ENCODE peak calls at places on chromosomes 2 and 18, in six cellular contexts. One of them, this sample, is unnamed.

GRCh38 chr2:81576713-81577112 is 1272.2 kb upstream of the LRRTM1 start:
- DNase-seq in H1: no peak
- DNase-seq in A549: no peak
- DNase-seq in sigmoid colon: no peak
- DNase-seq in stomach: no peak
- DNase-seq in upper lobe of left lung: no peak
- DNase-seq in this sample: no peak

GRCh38 chr18:56696966-56697365 is 45.8 kb downstream of the WDR7 start:
- DNase-seq in H1: no peak
- DNase-seq in A549: peak; percentile 39
- DNase-seq in sigmoid colon: no peak
- DNase-seq in stomach: no peak
- DNase-seq in upper lobe of left lung: no peak
- DNase-seq in this sample: no peak

GRCh38 chr2:108492364-108492763 is 41.9 kb upstream of the LIMS1 start:
- DNase-seq in H1: no peak
- DNase-seq in A549: peak; percentile 88
- DNase-seq in sigmoid colon: no peak
- DNase-seq in stomach: no peak
- DNase-seq in upper lobe of left lung: no peak
- DNase-seq in this sample: no peak

GRCh38 chr2:47811668-47812067 is 28.7 kb downstream of the MSH6 start:
- DNase-seq in H1: no peak
- DNase-seq in A549: no peak
- DNase-seq in sigmoid colon: no peak
- DNase-seq in stomach: no peak
- DNase-seq in upper lobe of left lung: no peak
- DNase-seq in this sample: no peak

GRCh38 chr2:158781562-158781961 is 13.6 kb upstream of the DAPL1 start:
- DNase-seq in H1: no peak
- DNase-seq in A549: peak; percentile 37
- DNase-seq in sigmoid colon: no peak
- DNase-seq in stomach: no peak
- DNase-seq in upper lobe of left lung: no peak
- DNase-seq in this sample: no peak

GRCh38 chr18:42784612-42785011 is 330.9 kb downstream of the RIT2 start:
- DNase-seq in H1: no peak
- DNase-seq in A549: no peak
- DNase-seq in sigmoid colon: no peak
- DNase-seq in stomach: no peak
- DNase-seq in upper lobe of left lung: no peak
- DNase-seq in this sample: no peak

GRCh38 chr2:174344716-174345472 is 10.1 kb downstream of the SP9 start:
- DNase-seq in H1: no peak
- DNase-seq in A549: peak; percentile 55
- DNase-seq in sigmoid colon: no peak
- DNase-seq in stomach: no peak
- DNase-seq in upper lobe of left lung: no peak
- DNase-seq in this sample: no peak

GRCh38 chr18:3790702-3791101 is 340.7 kb downstream of the TGIF1 start:
- DNase-seq in H1: no peak
- DNase-seq in A549: no peak
- DNase-seq in sigmoid colon: no peak
- DNase-seq in stomach: no peak
- DNase-seq in upper lobe of left lung: no peak
- DNase-seq in this sample: no peak

GRCh38 chr2:106057206-106057605 is 136.9 kb downstream of the UXS1 start:
- DNase-seq in H1: no peak
- DNase-seq in A549: peak; percentile 13
- DNase-seq in sigmoid colon: no peak
- DNase-seq in stomach: no peak
- DNase-seq in upper lobe of left lung: no peak
- DNase-seq in this sample: no peak

GRCh38 chr2:196046123-196046917 is 22.3 kb downstream of the DNAH7 start:
- DNase-seq in H1: no peak
- DNase-seq in A549: no peak
- DNase-seq in sigmoid colon: no peak
- DNase-seq in stomach: no peak
- DNase-seq in upper lobe of left lung: no peak
- DNase-seq in this sample: no peak

GRCh38 chr2:138752231-138752956 is 27.8 kb downstream of the NXPH2 start:
- DNase-seq in H1: no peak
- DNase-seq in A549: no peak
- DNase-seq in sigmoid colon: no peak
- DNase-seq in stomach: no peak
- DNase-seq in upper lobe of left lung: no peak
- DNase-seq in this sample: no peak

GRCh38 chr2:8058652-8059051 is 623.2 kb upstream of the ID2 start:
- DNase-seq in H1: no peak
- DNase-seq in A549: no peak
- DNase-seq in sigmoid colon: no peak
- DNase-seq in stomach: no peak
- DNase-seq in upper lobe of left lung: no peak
- DNase-seq in this sample: no peak

GRCh38 chr2:13056259-13056843 is 339.6 kb downstream of the TRIB2 start:
- DNase-seq in H1: no peak
- DNase-seq in A549: no peak
- DNase-seq in sigmoid colon: no peak
- DNase-seq in stomach: no peak
- DNase-seq in upper lobe of left lung: no peak
- DNase-seq in this sample: no peak

GRCh38 chr2:136927156-136927555 is 161.8 kb downstream of the THSD7B start:
- DNase-seq in H1: no peak
- DNase-seq in A549: no peak
- DNase-seq in sigmoid colon: no peak
- DNase-seq in stomach: no peak
- DNase-seq in upper lobe of left lung: no peak
- DNase-seq in this sample: no peak

GRCh38 chr2:100818003-100818605 is 1.8 kb upstream of the NPAS2 start:
- DNase-seq in H1: no peak
- DNase-seq in A549: no peak
- DNase-seq in sigmoid colon: no peak
- DNase-seq in stomach: no peak
- DNase-seq in upper lobe of left lung: no peak
- DNase-seq in this sample: peak; percentile 26

GRCh38 chr18:38932752-38933151 is 1367.2 kb upstream of the CELF4 start:
- DNase-seq in H1: no peak
- DNase-seq in A549: no peak
- DNase-seq in sigmoid colon: no peak
- DNase-seq in stomach: no peak
- DNase-seq in upper lobe of left lung: no peak
- DNase-seq in this sample: no peak

GRCh38 chr18:37720706-37721105 is 155.1 kb upstream of the CELF4 start:
- DNase-seq in H1: no peak
- DNase-seq in A549: no peak
- DNase-seq in sigmoid colon: no peak
- DNase-seq in stomach: no peak
- DNase-seq in upper lobe of left lung: no peak
- DNase-seq in this sample: no peak

GRCh38 chr2:20578895-20579825 is 71.7 kb downstream of the HS1BP3 start:
- DNase-seq in H1: peak; percentile 68
- DNase-seq in A549: peak; percentile 93
- DNase-seq in sigmoid colon: peak; percentile 93
- DNase-seq in stomach: peak; percentile 55
- DNase-seq in upper lobe of left lung: peak; percentile 65
- DNase-seq in this sample: peak; percentile 75

GRCh38 chr18:22964116-22964515 is 31.0 kb downstream of the RBBP8 start:
- DNase-seq in H1: no peak
- DNase-seq in A549: no peak
- DNase-seq in sigmoid colon: no peak
- DNase-seq in stomach: no peak
- DNase-seq in upper lobe of left lung: no peak
- DNase-seq in this sample: no peak

GRCh38 chr2:141399270-141399669 is 731.5 kb downstream of the LRP1B start:
- DNase-seq in H1: no peak
- DNase-seq in A549: peak; percentile 36
- DNase-seq in sigmoid colon: no peak
- DNase-seq in stomach: no peak
- DNase-seq in upper lobe of left lung: no peak
- DNase-seq in this sample: no peak

GRCh38 chr18:9731380-9731779 is 23.3 kb downstream of the RAB31 start:
- DNase-seq in H1: no peak
- DNase-seq in A549: peak; percentile 63
- DNase-seq in sigmoid colon: peak; percentile 28
- DNase-seq in stomach: no peak
- DNase-seq in upper lobe of left lung: no peak
- DNase-seq in this sample: no peak

GRCh38 chr2:162888641-162889040 is 50.1 kb upstream of the KCNH7 start:
- DNase-seq in H1: no peak
- DNase-seq in A549: no peak
- DNase-seq in sigmoid colon: no peak
- DNase-seq in stomach: no peak
- DNase-seq in upper lobe of left lung: no peak
- DNase-seq in this sample: no peak

GRCh38 chr2:115129502-115129901 is 687.1 kb downstream of the DPP10 start:
- DNase-seq in H1: no peak
- DNase-seq in A549: no peak
- DNase-seq in sigmoid colon: no peak
- DNase-seq in stomach: no peak
- DNase-seq in upper lobe of left lung: no peak
- DNase-seq in this sample: no peak

GRCh38 chr2:96103388-96103705 is 13.0 kb downstream of the ADRA2B start:
- DNase-seq in H1: no peak
- DNase-seq in A549: no peak
- DNase-seq in sigmoid colon: no peak
- DNase-seq in stomach: peak; percentile 15
- DNase-seq in upper lobe of left lung: no peak
- DNase-seq in this sample: no peak

GRCh38 chr2:28978606-28979005 is 2.5 kb upstream of the TOGARAM2 start:
- DNase-seq in H1: no peak
- DNase-seq in A549: no peak
- DNase-seq in sigmoid colon: no peak
- DNase-seq in stomach: no peak
- DNase-seq in upper lobe of left lung: no peak
- DNase-seq in this sample: no peak
- TF ChIP-seq CTCF in H1: peak; percentile 4
- TF ChIP-seq CTCF in A549: no peak
- TF ChIP-seq CTCF in sigmoid colon: no peak
- TF ChIP-seq CTCF in stomach: no peak
- TF ChIP-seq CTCF in upper lobe of left lung: no peak
- TF ChIP-seq CTCF in this sample: no peak

GRCh38 chr18:67682516-67682915 is 166.0 kb upstream of the DSEL start:
- DNase-seq in H1: no peak
- DNase-seq in A549: no peak
- DNase-seq in sigmoid colon: no peak
- DNase-seq in stomach: no peak
- DNase-seq in upper lobe of left lung: no peak
- DNase-seq in this sample: no peak

GRCh38 chr18:67672142-67672541 is 155.6 kb upstream of the DSEL start:
- DNase-seq in H1: no peak
- DNase-seq in A549: no peak
- DNase-seq in sigmoid colon: no peak
- DNase-seq in stomach: no peak
- DNase-seq in upper lobe of left lung: no peak
- DNase-seq in this sample: no peak

GRCh38 chr18:67672719-67673118 is 156.2 kb upstream of the DSEL start:
- DNase-seq in H1: no peak
- DNase-seq in A549: no peak
- DNase-seq in sigmoid colon: no peak
- DNase-seq in stomach: no peak
- DNase-seq in upper lobe of left lung: no peak
- DNase-seq in this sample: no peak

GRCh38 chr18:67677489-67677888 is 161.0 kb upstream of the DSEL start:
- DNase-seq in H1: no peak
- DNase-seq in A549: no peak
- DNase-seq in sigmoid colon: no peak
- DNase-seq in stomach: no peak
- DNase-seq in upper lobe of left lung: no peak
- DNase-seq in this sample: no peak
- TF ChIP-seq EP300 in H1: no peak
- TF ChIP-seq EP300 in A549: no peak
- TF ChIP-seq EP300 in sigmoid colon: no peak
- TF ChIP-seq EP300 in stomach: no peak
- TF ChIP-seq EP300 in upper lobe of left lung: no peak
- TF ChIP-seq EP300 in this sample: no peak

DNA sequence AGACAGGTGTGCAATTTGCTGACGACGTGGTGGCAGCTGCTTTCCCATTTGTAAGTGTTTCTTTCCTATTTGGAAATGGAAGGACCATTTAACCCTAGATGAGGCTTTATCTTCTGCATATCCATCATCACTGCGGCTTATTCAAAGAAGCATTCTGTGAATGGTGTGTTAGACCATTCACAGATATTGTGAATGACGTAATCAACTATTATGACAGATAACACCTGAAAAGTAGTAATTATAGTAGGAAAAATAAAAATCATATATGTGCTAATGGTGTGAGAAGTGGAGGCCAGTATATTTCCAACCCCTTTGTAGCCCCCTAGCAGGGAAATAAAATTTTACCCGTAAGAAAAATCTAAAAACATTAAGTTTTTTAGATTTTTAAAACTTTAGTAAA is 424.5 kb upstream of the CRIM1 start:
- DNase-seq in H1: no peak
- DNase-seq in A549: no peak
- DNase-seq in sigmoid colon: no peak
- DNase-seq in stomach: no peak
- DNase-seq in upper lobe of left lung: no peak
- DNase-seq in this sample: no peak
- TF ChIP-seq POLR2A in H1: no peak
- TF ChIP-seq POLR2A in A549: no peak
- TF ChIP-seq POLR2A in sigmoid colon: no peak
- TF ChIP-seq POLR2A in stomach: no peak
- TF ChIP-seq POLR2A in upper lobe of left lung: no peak
- TF ChIP-seq POLR2A in this sample: no peak

DNA sequence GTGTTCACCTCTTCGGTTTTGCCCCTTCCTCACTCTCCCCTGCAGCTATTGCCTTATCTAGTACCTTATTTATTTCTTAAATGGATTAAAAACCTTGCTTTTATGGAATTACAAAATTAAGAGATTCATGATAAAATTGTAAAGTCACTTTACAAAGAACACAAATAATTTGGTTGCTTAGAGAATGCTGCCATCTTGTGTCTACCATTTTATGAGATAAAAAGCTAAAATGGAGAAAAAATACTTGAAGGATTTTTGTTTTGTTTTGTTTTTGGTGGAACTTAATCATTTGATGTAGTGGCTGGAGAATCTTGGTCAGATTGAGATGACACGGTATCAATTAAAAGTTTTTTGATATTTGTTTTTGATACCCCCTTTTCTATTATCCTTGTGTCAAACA is 69.6 kb downstream of the R3HDM1 start:
- DNase-seq in H1: no peak
- DNase-seq in A549: peak; percentile 12
- DNase-seq in sigmoid colon: no peak
- DNase-seq in stomach: no peak
- DNase-seq in upper lobe of left lung: no peak
- DNase-seq in this sample: no peak
- TF ChIP-seq CTCF in H1: no peak
- TF ChIP-seq CTCF in A549: peak; percentile 30
- TF ChIP-seq CTCF in sigmoid colon: no peak
- TF ChIP-seq CTCF in stomach: no peak
- TF ChIP-seq CTCF in upper lobe of left lung: no peak
- TF ChIP-seq CTCF in this sample: no peak